ENCODE peak calls at places on chromosomes 1 and 21, in eight cellular contexts. O, W, F, I, A, X, Z and S are unnamed samples.

GRCh38 chr1:109826930-109827349 is 63.2 kb upstream of the EPS8L3 start:
- DNase-seq in O (peak), Z (no peak), W (peak), A (no peak), I (no peak), X (no peak), F (no peak), S (no peak)

GRCh38 chr1:211685823-211686222 is 10.4 kb upstream of the NEK2 start:
- DNase-seq in O (no peak), W (no peak), X (no peak), I (no peak), Z (no peak), F (no peak), A (no peak), S (no peak)

GRCh38 chr21:37737996-37738395 is 178.3 kb downstream of the KCNJ6 start:
- DNase-seq in A (no peak), O (no peak), F (no peak), X (no peak), Z (no peak), W (no peak), I (no peak), S (no peak)

GRCh38 chr1:246317291-246317690 is 189.8 kb downstream of the SMYD3 start:
- DNase-seq in Z (no peak), F (no peak), O (no peak), I (no peak), A (no peak), X (no peak), W (no peak), S (no peak)

GRCh38 chr21:35792569-35792968 is 267.8 kb downstream of the SETD4 start:
- DNase-seq in O (no peak), X (no peak), I (no peak), Z (no peak), F (no peak), A (no peak), W (no peak), S (no peak)

GRCh38 chr1:3772715-3773571 is at the start of gene SMIM1:
- DNase-seq in A (peak), X (no peak), F (no peak), O (peak), I (no peak), W (peak), Z (no peak), S (no peak)

GRCh38 chr1:84892657-84893618 is at the start of gene LPAR3:
- DNase-seq in Z (no peak), I (peak), W (no peak), F (no peak), A (no peak), O (peak), X (no peak), S (no peak)

GRCh38 chr1:225554216-225554812 is 98.6 kb downstream of the ENAH start:
- DNase-seq in W (no peak), Z (no peak), A (no peak), I (peak), X (no peak), O (no peak), F (no peak), S (no peak)

GRCh38 chr1:242467556-242468145 is 56.8 kb downstream of the PLD5 start:
- DNase-seq in F (peak), W (peak), I (peak), A (no peak), X (peak), O (peak), Z (no peak), S (no peak)

GRCh38 chr1:89831462-89832113 is 10.8 kb downstream of the LRRC8D start:
- DNase-seq in I (no peak), O (no peak), A (no peak), Z (no peak), W (no peak), X (no peak), F (no peak), S (no peak)

GRCh38 chr1:205494119-205494518 is 10.3 kb upstream of the CDK18 start:
- DNase-seq in W (no peak), A (no peak), O (no peak), F (no peak), X (no peak), Z (no peak), I (no peak), S (no peak)

GRCh38 chr1:26863677-26864060 is 720 bp downstream of the SFN start:
- DNase-seq in Z (no peak), O (no peak), I (no peak), A (no peak), F (no peak), X (no peak), W (no peak), S (no peak)

GRCh38 chr1:26861286-26861701 is 1.7 kb upstream of the SFN start:
- DNase-seq in A (no peak), Z (no peak), F (no peak), W (no peak), O (no peak), X (peak), I (peak), S (no peak)

GRCh38 chr1:26861889-26862371 is 1.0 kb upstream of the SFN start:
- DNase-seq in W (no peak), Z (no peak), A (no peak), X (no peak), O (no peak), I (no peak), F (no peak), S (no peak)

GRCh38 chr1:26864610-26865480 is 1.9 kb downstream of the SFN start:
- DNase-seq in Z (no peak), F (peak), X (peak), O (peak), W (peak), I (peak), A (peak), S (peak)

GRCh38 chr1:26862781-26863676 is at the start of gene SFN:
- DNase-seq in I (peak), X (no peak), A (no peak), O (no peak), Z (no peak), W (no peak), F (no peak), S (no peak)
- TF ChIP-seq CTCF in I (peak), X (peak), A (no peak), O (no peak), Z (no peak), W (no peak), F (no peak), S (peak)

DNA sequence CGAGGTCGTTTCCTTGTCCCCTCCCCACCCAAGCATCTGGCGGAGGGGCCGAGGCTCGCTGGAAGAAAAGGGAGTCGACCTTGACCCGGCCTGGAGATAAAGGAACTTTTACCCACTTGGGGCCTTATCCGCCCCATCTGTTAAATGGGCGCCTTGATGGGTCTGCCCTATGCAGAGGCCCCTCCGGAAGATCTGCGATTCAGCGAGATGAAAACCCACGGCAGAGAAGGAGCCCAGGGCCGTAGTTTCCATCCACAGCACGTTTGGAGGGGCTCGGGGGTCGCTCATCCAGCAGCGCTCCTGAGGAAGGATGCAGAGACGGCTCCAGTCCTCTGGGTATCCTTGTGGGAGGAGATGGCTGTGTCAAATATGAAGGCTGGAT is 518 bp downstream of the NCMAP start:
- DNase-seq in I (no peak), X (no peak), A (no peak), F (no peak), Z (no peak), W (no peak), O (no peak), S (no peak)
- H3K4me3 ChIP-seq in I (peak), X (no peak), A (peak), F (no peak), Z (peak), W (no peak), O (no peak), S (peak)

GRCh38 chr1:59718064-59718988 is 96.4 kb upstream of the HOOK1 start:
- DNase-seq in F (no peak), X (no peak), O (no peak), Z (no peak), W (no peak), I (no peak), A (no peak), S (no peak)
- TF ChIP-seq CTCF in F (peak), X (peak), O (peak), Z (no peak), W (no peak), I (peak), A (no peak), S (peak)

GRCh38 chr1:15007842-15008241 is 145.7 kb upstream of the TMEM51 start:
- DNase-seq in W (peak), I (no peak), A (no peak), O (no peak), Z (no peak), X (no peak), F (no peak), S (no peak)

GRCh38 chr1:15013767-15014166 is 139.8 kb upstream of the TMEM51 start:
- DNase-seq in I (no peak), O (no peak), W (no peak), A (no peak), F (no peak), X (no peak), Z (no peak), S (no peak)

GRCh38 chr1:15012822-15013221 is 140.7 kb upstream of the TMEM51 start:
- DNase-seq in W (no peak), I (no peak), O (no peak), X (no peak), Z (no peak), F (no peak), A (no peak), S (no peak)

GRCh38 chr1:15008783-15009709 is 144.5 kb upstream of the TMEM51 start:
- DNase-seq in F (no peak), O (no peak), W (no peak), I (no peak), X (peak), Z (no peak), A (no peak), S (no peak)

GRCh38 chr1:15011160-15011559 is 142.4 kb upstream of the TMEM51 start:
- DNase-seq in Z (no peak), W (no peak), I (no peak), F (no peak), O (no peak), X (no peak), A (no peak), S (no peak)
- H3K4me3 ChIP-seq in Z (no peak), W (no peak), I (no peak), F (no peak), O (no peak), X (no peak), A (no peak), S (no peak)

GRCh38 chr1:215147024-215147423 is 64.5 kb downstream of the KCNK2 start:
- DNase-seq in X (no peak), I (no peak), W (no peak), O (no peak), Z (no peak), F (no peak), A (no peak), S (no peak)

GRCh38 chr1:215141460-215141859 is 58.9 kb downstream of the KCNK2 start:
- DNase-seq in O (no peak), A (no peak), X (no peak), F (no peak), W (no peak), Z (no peak), I (no peak), S (no peak)

GRCh38 chr1:215143497-215143896 is 61.0 kb downstream of the KCNK2 start:
- DNase-seq in I (no peak), A (no peak), X (no peak), W (no peak), F (no peak), Z (no peak), O (no peak), S (no peak)

GRCh38 chr1:215151841-215152240 is 69.3 kb downstream of the KCNK2 start:
- DNase-seq in F (no peak), Z (no peak), W (no peak), O (no peak), A (no peak), I (no peak), X (no peak), S (no peak)

GRCh38 chr1:215146252-215146975 is 63.9 kb downstream of the KCNK2 start:
- DNase-seq in Z (no peak), I (peak), X (peak), W (no peak), F (no peak), A (no peak), O (peak), S (no peak)
- TF ChIP-seq CTCF in Z (no peak), I (peak), X (peak), W (no peak), F (no peak), A (no peak), O (no peak), S (peak)

GRCh38 chr1:32925360-32926142 is 24.4 kb upstream of the TMEM54 start:
- DNase-seq in A (no peak), W (no peak), Z (no peak), O (peak), X (no peak), I (no peak), F (no peak), S (no peak)
- H3K4me3 ChIP-seq in A (peak), W (no peak), Z (no peak), O (peak), X (no peak), I (no peak), F (peak), S (no peak)

GRCh38 chr1:218475275-218475674 is 130.1 kb downstream of the TGFB2 start:
- DNase-seq in A (no peak), X (no peak), F (no peak), Z (no peak), W (no peak), O (no peak), I (peak), S (no peak)
- TF ChIP-seq CTCF in A (no peak), X (no peak), F (no peak), Z (no peak), W (no peak), O (no peak), I (peak), S (peak)

DNA sequence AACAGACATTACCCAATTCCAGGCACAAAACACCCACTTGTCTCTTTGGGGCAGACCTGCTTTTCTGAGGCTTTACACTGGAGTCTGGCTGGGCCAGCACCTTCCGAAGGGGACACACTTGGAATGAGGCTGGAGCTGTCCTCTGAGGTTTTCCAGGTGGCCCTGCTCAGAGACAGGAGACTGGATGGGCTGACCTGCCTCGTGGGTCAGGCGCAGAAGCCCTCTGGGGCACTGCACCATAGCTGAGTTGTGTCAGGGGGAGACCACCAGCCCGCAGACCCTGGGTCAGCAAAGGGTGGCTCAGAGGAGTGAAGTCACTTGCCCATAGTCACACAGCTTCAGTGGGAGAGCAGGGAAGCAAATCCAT is 1.8 kb downstream of the SH2D5 start:
- DNase-seq in Z (no peak), F (no peak), A (no peak), W (peak), O (peak), I (no peak), X (no peak), S (no peak)
- H3K4me3 ChIP-seq in Z (no peak), F (no peak), A (no peak), W (no peak), O (no peak), I (peak), X (no peak), S (peak)

DNA sequence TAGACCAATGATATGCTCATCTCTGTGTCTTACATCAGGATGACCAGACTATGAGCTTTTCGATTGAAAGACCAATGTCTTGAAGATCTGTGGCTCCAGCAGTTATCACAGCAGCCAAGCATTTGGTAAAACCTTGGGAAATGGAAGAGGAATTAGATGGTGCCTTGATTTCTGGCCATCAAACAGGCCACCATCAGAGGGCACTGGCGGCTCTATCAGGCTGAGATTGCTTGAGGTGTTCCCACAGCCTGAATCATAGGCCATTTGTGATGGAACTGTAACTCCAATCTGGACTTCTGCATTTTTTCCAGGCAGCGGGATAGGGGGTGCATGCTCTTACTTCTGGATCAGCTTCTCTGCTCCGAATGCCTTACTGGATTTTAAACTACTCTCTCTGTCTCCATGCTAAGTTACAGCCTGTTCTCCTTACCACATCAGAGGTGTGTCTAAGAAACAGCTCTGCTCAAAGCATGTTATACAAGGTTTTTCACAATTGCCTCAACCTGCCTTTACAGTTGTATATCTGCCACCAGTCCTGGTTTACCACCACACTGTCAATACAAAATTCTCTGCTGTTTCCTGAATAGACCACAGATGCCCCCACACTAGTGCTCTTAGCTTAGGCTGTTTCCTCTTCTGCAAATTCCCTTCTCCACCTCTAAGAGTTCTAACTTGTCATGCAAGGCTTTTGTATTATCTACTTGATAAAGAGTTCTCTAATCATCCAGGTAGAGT is 180.9 kb downstream of the PTGER3 start:
- DNase-seq in I (no peak), X (no peak), O (no peak), F (no peak), A (no peak), W (peak), Z (no peak), S (no peak)
- TF ChIP-seq CTCF in I (no peak), X (no peak), O (no peak), F (no peak), A (no peak), W (no peak), Z (no peak), S (peak)

DNA sequence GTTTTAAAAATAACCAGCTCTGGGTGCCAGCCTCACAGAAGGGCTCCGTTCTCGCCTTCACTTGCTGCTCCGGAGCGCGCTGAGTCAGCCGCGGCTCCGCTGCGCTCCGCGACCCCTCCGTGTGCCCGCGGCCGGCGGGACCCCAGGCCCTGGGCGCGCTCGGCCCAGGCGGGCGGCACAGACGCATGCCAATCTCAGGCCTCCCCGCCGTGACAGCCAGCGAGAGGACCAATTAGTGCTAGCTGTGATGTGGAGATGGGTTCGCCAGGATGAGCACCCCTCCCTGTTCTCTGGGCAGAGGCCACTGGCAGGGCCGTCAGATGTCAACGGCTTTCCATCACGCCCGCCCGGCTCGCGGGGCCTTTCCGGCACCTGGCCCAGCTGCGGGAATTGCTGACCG is 293.8 kb downstream of the SPATA17 start:
- DNase-seq in I (no peak), X (no peak), A (no peak), W (no peak), O (no peak), Z (no peak), F (no peak), S (no peak)
- H3K4me3 ChIP-seq in I (no peak), X (peak), A (no peak), W (no peak), O (peak), Z (no peak), F (no peak), S (no peak)